ENCODE peak calls at places on chromosomes 12 and 14, in four cellular contexts. E is fibroblast of lung, G is gastrocnemius medialis, I is SK-N-SH. L is an unnamed sample.

GRCh38 chr14:94284221-94284620 is 8.8 kb downstream of the SERPINA10 start:
- DNase-seq in G (no peak), E (peak), I (no peak), L (peak)

GRCh38 chr14:76937181-76938091 is 91.1 kb downstream of the IRF2BPL start:
- DNase-seq in E (peak), I (peak), G (no peak), L (peak)

GRCh38 chr12:13120431-13120830 is 17.0 kb upstream of the GSG1 start:
- DNase-seq in E (no peak), G (no peak), I (no peak), L (no peak)

GRCh38 chr14:59265808-59266207 is 77.3 kb downstream of the DAAM1 start:
- DNase-seq in I (no peak), G (no peak), E (no peak), L (no peak)

GRCh38 chr14:71103662-71104484 is 196.6 kb downstream of the PCNX1 start:
- DNase-seq in E (peak), I (peak), G (no peak), L (peak)

GRCh38 chr14:74018029-74018703 is 922 bp downstream of the ENTPD5 start:
- DNase-seq in E (peak), I (no peak), G (no peak), L (peak)

GRCh38 chr12:52383331-52383730 is 2.1 kb downstream of the KRT84 start:
- DNase-seq in E (no peak), G (no peak), I (no peak), L (no peak)

GRCh38 chr12:6556857-6557256 is 1.0 kb upstream of the IFFO1 start:
- DNase-seq in G (no peak), I (no peak), E (no peak), L (no peak)

GRCh38 chr14:70622111-70622712 is 19.5 kb upstream of the TTC9 start:
- DNase-seq in E (peak), G (no peak), I (peak), L (peak)

GRCh38 chr12:101925352-101925751 is 48.0 kb downstream of the DRAM1 start:
- DNase-seq in E (peak), I (no peak), G (peak), L (peak)

GRCh38 chr12:56115329-56115728 is 1.1 kb upstream of the RPL41 start:
- DNase-seq in I (no peak), G (no peak), E (peak), L (peak)

GRCh38 chr14:94388027-94388895 is at the start of gene SERPINA1:
- DNase-seq in I (no peak), E (peak), G (no peak), L (peak)

GRCh38 chr12:67137256-67137655 is 131.9 kb upstream of the CAND1 start:
- DNase-seq in E (peak), I (no peak), G (no peak), L (no peak)

GRCh38 chr12:14260011-14260993 is 105.2 kb upstream of the ATF7IP start:
- DNase-seq in I (no peak), E (peak), G (peak), L (peak)

GRCh38 chr14:92698393-92698792 is 50.0 kb downstream of the LGMN start:
- DNase-seq in G (no peak), I (no peak), E (no peak), L (no peak)

GRCh38 chr14:65286443-65286842 is 126.1 kb upstream of the FUT8 start:
- DNase-seq in E (no peak), I (peak), G (no peak), L (no peak)

GRCh38 chr12:51898937-51899336 is 8.4 kb upstream of the ACVRL1 start:
- DNase-seq in E (peak), I (no peak), G (no peak), L (peak)

GRCh38 chr12:18747960-18748359 is 10.0 kb downstream of the CAPZA3 start:
- DNase-seq in E (peak), G (no peak), I (no peak), L (peak)

GRCh38 chr12:18749381-18749957 is 11.6 kb downstream of the CAPZA3 start:
- DNase-seq in G (no peak), I (no peak), E (peak), L (no peak)

GRCh38 chr12:18751866-18752265 is 13.9 kb downstream of the CAPZA3 start:
- DNase-seq in I (no peak), E (no peak), G (no peak), L (no peak)

GRCh38 chr12:18752280-18752920 is 14.5 kb downstream of the CAPZA3 start:
- DNase-seq in G (no peak), I (no peak), E (peak), L (peak)

GRCh38 chr12:18750087-18750486 is 12.2 kb downstream of the CAPZA3 start:
- DNase-seq in E (peak), I (no peak), G (no peak), L (no peak)
- TF ChIP-seq CTCF in E (no peak), I (no peak), G (no peak), L (no peak)

GRCh38 chr14:33120341-33120740 is 181.7 kb downstream of the NPAS3 start:
- DNase-seq in G (no peak), E (peak), I (no peak), L (peak)
- H3K4me3 ChIP-seq in G (no peak), E (no peak), I (no peak), L (no peak)

DNA sequence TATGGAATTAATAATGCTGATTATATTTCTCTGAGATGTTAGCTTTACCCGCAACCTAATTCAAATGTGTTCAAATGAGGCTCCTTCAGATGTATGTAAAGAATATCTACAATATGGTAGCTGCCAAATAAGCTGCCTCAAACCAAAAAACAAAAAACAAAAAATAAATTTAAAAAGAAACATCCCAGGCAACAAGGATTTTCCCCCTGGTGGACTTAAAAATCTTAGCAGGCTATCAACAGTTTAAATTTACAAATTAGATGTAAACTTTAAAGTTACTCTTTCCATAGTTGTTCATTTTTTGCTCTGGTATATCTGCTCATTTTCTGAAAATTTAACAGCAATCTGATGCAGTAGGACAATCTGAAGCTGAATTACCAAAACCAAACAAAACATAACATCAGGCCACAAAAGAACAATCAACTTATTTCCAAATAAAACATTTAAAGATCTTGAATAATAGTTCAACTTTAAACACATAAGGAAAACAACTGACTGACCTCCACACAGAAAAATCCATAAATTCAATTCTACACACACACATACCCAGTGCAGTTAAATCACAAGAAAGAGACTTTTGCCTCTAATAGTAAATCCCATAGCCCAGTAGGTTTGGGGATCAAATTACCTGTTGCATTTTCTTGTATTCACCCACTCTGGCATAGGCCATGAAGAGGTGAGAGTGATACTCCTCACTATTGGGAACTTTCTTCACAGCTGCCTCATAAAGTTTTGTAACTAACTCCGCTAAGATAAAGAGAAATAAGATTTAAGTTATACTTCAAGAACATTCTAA is 21.3 kb downstream of the NAA25 start:
- DNase-seq in G (no peak), E (no peak), I (no peak), L (no peak)
- TF ChIP-seq CTCF in G (no peak), E (peak), I (peak), L (no peak)

GRCh38 chr14:89452281-89452680 is 35.2 kb upstream of the FOXN3 start:
- DNase-seq in I (no peak), E (no peak), G (no peak), L (no peak)

GRCh38 chr14:89458713-89459112 is 41.7 kb upstream of the FOXN3 start:
- DNase-seq in G (no peak), E (no peak), I (no peak), L (no peak)

GRCh38 chr14:89457007-89457406 is 40.0 kb upstream of the FOXN3 start:
- DNase-seq in E (no peak), G (no peak), I (no peak), L (no peak)

GRCh38 chr14:89454971-89455370 is 37.9 kb upstream of the FOXN3 start:
- DNase-seq in G (no peak), E (no peak), I (no peak), L (no peak)

GRCh38 chr14:89455412-89455811 is 38.4 kb upstream of the FOXN3 start:
- DNase-seq in E (peak), G (no peak), I (peak), L (no peak)
- H3K4me3 ChIP-seq in E (no peak), G (no peak), I (no peak), L (no peak)

GRCh38 chr12:32302218-32302826 is 97.0 kb upstream of the FGD4 start:
- DNase-seq in E (no peak), G (no peak), I (peak), L (no peak)
- TF ChIP-seq CTCF in E (peak), G (no peak), I (peak), L (peak)

GRCh38 chr14:103026988-103027387 is 30.4 kb downstream of the CDC42BPB start:
- DNase-seq in I (no peak), E (no peak), G (no peak), L (no peak)

GRCh38 chr14:103027451-103027850 is 29.9 kb downstream of the CDC42BPB start:
- DNase-seq in I (no peak), E (no peak), G (no peak), L (no peak)

GRCh38 chr14:103022669-103023044 is 34.7 kb downstream of the CDC42BPB start:
- DNase-seq in E (no peak), G (no peak), I (peak), L (no peak)

GRCh38 chr14:103021817-103022668 is 35.3 kb downstream of the CDC42BPB start:
- DNase-seq in E (no peak), I (no peak), G (no peak), L (peak)

DNA sequence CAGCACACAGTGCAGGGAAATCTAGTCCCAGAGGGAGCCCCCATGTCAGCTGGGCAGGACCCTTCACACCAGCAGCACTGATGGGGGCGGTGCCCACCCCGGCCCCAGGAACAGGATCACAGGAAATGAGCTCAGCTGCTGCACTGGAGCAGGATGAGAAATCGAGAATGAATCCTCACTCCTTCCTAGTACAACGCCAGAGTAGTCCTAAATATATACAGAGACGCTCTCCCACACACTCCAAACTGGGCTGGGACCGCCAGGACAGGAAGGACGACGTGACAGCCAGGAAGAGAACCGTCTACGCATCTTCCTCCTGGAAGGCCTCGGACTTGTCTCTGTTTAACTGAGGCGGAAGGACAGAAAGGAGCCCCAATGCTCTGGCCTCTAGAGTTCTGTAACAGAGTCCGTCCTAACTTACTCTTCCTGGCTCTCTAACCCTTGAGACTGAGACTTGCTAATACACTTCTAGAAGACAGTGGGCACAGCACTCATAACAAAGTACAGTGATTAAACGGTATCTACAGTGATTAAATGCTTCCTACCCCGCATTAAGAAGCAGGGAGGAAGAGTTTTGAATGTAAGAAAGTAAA is 33.4 kb downstream of the CDC42BPB start:
- DNase-seq in I (peak), E (peak), G (no peak), L (peak)
- H3K4me3 ChIP-seq in I (peak), E (no peak), G (no peak), L (peak)

GRCh38 chr12:111393700-111394275 is 11.9 kb upstream of the SH2B3 start:
- DNase-seq in E (no peak), G (no peak), I (peak), L (no peak)
- TF ChIP-seq CTCF in E (no peak), G (no peak), I (no peak), L (no peak)

DNA sequence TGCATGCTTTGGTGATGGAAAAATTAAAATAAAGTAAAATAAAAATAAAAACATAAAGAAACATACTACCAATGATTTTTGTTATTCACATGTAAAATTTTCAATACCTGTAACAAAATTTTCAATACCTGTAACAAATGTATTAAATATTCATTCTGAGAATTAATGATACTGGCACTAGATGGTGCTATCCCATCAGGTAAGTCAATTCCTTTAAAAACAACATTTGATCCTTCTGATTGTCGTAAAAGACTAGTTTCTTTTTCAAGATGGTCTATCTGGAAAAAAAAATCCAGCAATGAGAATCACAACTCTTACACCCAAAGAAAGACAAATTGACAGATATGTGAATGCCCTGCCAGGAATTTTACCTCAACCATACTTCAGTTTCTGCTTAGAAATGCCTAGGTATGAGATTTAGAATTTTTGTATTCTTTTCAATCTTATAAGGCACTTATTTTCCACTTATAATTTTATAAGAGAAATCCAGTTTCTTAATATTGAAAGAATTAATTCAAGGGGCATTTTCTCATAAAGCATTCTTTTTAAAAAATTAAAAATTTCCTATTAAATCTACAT is 30.7 kb downstream of the CEP290 start:
- DNase-seq in I (peak), G (no peak), E (peak), L (peak)
- H3K4me3 ChIP-seq in I (peak), G (peak), E (no peak), L (no peak)

GRCh38 chr12:2273751-2274150 is 221.0 kb downstream of the CACNA1C start:
- DNase-seq in G (no peak), E (no peak), I (no peak), L (no peak)
- TF ChIP-seq CTCF in G (no peak), E (no peak), I (no peak), L (no peak)

L was measured in astrocyte of the spinal cord.